ENCODE peak calls at places on chromosome 4, in four cellular contexts. D, H, K and W are unnamed samples.

GRCh38 chr4:8703857-8704495 is 111.4 kb downstream of the CPZ start:
- DNase-seq in D (no peak), H (no peak), K (no peak), W (no peak)

GRCh38 chr4:46274717-46275116 is 115.2 kb downstream of the GABRA2 start:
- DNase-seq in D (peak; percentile 11), H (no peak), K (no peak), W (no peak)

GRCh38 chr4:55866973-55867574 is 13.6 kb downstream of the EXOC1 start:
- DNase-seq in D (peak; percentile 77), H (peak; percentile 34), K (no peak), W (peak; percentile 9)

GRCh38 chr4:112214397-112215264 is 17.0 kb upstream of the AP1AR start:
- DNase-seq in D (peak; percentile 53), H (no peak), K (no peak), W (no peak)

GRCh38 chr4:87698394-87698793 is 48.3 kb downstream of the DMP1 start:
- DNase-seq in D (no peak), H (no peak), K (no peak), W (no peak)

GRCh38 chr4:124427095-124427767 is 285.3 kb downstream of the ANKRD50 start:
- DNase-seq in D (peak; percentile 53), H (no peak), K (peak; percentile 61), W (peak; percentile 8)

GRCh38 chr4:112251044-112251632 is 19.6 kb downstream of the AP1AR start:
- DNase-seq in D (peak; percentile 38), H (no peak), K (no peak), W (no peak)

GRCh38 chr4:5998333-5998936 is 19.8 kb downstream of the C4orf50 start:
- DNase-seq in D (peak; percentile 61), H (peak; percentile 61), K (peak; percentile 40), W (peak; percentile 53)

GRCh38 chr4:61877893-61878292 is 677.8 kb downstream of the ADGRL3 start:
- DNase-seq in D (no peak), H (no peak), K (no peak), W (no peak)

GRCh38 chr4:122152699-122153328 is 683 bp downstream of the BLTP1 start:
- DNase-seq in D (peak; percentile 33), H (peak; percentile 9), K (peak; percentile 54), W (peak; percentile 24)

GRCh38 chr4:174318829-174319764 is 35.4 kb downstream of the CEP44 start:
- DNase-seq in D (peak; percentile 66), H (no peak), K (no peak), W (no peak)

GRCh38 chr4:95093460-95093859 is 335.7 kb downstream of the BMPR1B start:
- DNase-seq in D (no peak), H (no peak), K (no peak), W (no peak)

GRCh38 chr4:30535255-30535654 is 184.9 kb upstream of the PCDH7 start:
- DNase-seq in D (no peak), H (no peak), K (no peak), W (no peak)

GRCh38 chr4:7167706-7168105 is 24.6 kb upstream of the SORCS2 start:
- DNase-seq in D (no peak), H (no peak), K (no peak), W (no peak)

GRCh38 chr4:105274504-105274903 is 127.8 kb downstream of the TET2 start:
- DNase-seq in D (peak; percentile 42), H (no peak), K (no peak), W (no peak)

GRCh38 chr4:83454626-83455025 is 997 bp downstream of the HELQ start:
- DNase-seq in D (peak; percentile 17), H (peak; percentile 8), K (no peak), W (no peak)

GRCh38 chr4:147970003-147970402 is 238.1 kb downstream of the ARHGAP10 start:
- DNase-seq in D (no peak), H (no peak), K (no peak), W (no peak)

GRCh38 chr4:39469429-39470077 is 10.7 kb downstream of the LIAS start:
- DNase-seq in D (peak; percentile 86), H (peak; percentile 81), K (peak; percentile 46), W (peak; percentile 40)

GRCh38 chr4:52713456-52713937 is 37.7 kb downstream of the ERVMER34-1 start:
- DNase-seq in D (no peak), H (no peak), K (no peak), W (no peak)

GRCh38 chr4:125639182-125639621 is 324.4 kb downstream of the FAT4 start:
- DNase-seq in D (peak; percentile 15), H (no peak), K (no peak), W (no peak)

GRCh38 chr4:84726356-84726755 is 143.4 kb downstream of the CDS1 start:
- DNase-seq in D (peak; percentile 21), H (no peak), K (no peak), W (no peak)

GRCh38 chr4:3780347-3781171 is 14.4 kb downstream of the ADRA2C start:
- DNase-seq in D (no peak), H (no peak), K (peak; percentile 40), W (peak; percentile 84)

GRCh38 chr4:13703096-13703495 is 75.6 kb upstream of the BOD1L1 start:
- DNase-seq in D (no peak), H (no peak), K (no peak), W (no peak)

GRCh38 chr4:158801066-158801465 is 32.2 kb downstream of the FNIP2 start:
- DNase-seq in D (no peak), H (no peak), K (no peak), W (no peak)

GRCh38 chr4:1058198-1058996 is 47.0 kb downstream of the FGFRL1 start:
- DNase-seq in D (no peak), H (no peak), K (peak; percentile 75), W (no peak)

GRCh38 chr4:1209821-1210220 is 37.4 kb upstream of the SPON2 start:
- DNase-seq in D (peak; percentile 92), H (no peak), K (peak; percentile 60), W (no peak)

GRCh38 chr4:90007494-90008167 is 113.0 kb downstream of the MMRN1 start:
- DNase-seq in D (no peak), H (no peak), K (no peak), W (no peak)

GRCh38 chr4:11496313-11496956 is 67.7 kb upstream of the HS3ST1 start:
- DNase-seq in D (no peak), H (no peak), K (no peak), W (peak; percentile 29)

GRCh38 chr4:86594559-86595425 is 677 bp downstream of the PTPN13 start:
- DNase-seq in D (peak; percentile 91), H (peak; percentile 78), K (peak; percentile 30), W (peak; percentile 31)

DNA sequence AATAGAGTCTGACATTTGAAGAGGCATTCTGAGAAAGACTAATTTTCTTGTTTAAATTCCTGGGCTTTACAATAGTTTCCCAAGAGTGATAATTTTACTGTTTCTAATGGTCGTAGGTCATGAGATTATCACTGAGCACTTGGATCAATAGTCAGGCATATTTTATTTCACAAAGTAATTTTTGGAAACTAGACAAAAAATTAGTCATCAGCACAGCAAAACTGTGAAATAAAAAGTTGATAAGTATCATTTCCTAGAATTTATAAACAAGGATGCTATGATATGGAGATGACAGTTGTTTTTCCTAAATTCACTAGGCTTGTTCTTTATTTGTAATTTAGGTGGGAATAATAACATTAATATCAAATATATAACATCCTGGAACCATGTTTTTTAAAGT is 33.0 kb downstream of the SULT1B1 start:
- DNase-seq in D (peak; percentile 51), H (no peak), K (no peak), W (no peak)
- TF ChIP-seq CTCF in D (no peak), H (no peak), K (no peak), W (no peak)

DNA sequence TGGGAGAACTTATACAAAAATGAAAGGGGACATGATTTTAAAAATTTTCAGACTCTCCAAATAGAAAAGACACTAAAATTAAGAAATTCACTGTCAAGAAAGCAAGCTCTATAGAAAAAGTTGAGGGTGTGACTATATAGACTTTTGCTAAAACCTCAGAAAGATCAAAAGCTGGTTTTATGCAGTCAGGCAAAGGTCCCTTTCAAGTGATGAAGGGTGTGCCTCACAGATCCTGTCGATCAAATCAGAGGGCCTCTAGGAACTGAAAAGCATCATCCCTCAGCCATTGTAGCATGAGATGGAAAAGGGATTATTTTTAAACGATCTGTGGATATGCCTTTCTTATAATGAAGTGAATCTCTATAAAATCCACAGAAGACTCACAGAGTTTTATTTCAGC is 116.5 kb downstream of the FAM13A start:
- DNase-seq in D (no peak), H (no peak), K (no peak), W (no peak)
- TF ChIP-seq CTCF in D (no peak), H (no peak), K (no peak), W (no peak)

DNA sequence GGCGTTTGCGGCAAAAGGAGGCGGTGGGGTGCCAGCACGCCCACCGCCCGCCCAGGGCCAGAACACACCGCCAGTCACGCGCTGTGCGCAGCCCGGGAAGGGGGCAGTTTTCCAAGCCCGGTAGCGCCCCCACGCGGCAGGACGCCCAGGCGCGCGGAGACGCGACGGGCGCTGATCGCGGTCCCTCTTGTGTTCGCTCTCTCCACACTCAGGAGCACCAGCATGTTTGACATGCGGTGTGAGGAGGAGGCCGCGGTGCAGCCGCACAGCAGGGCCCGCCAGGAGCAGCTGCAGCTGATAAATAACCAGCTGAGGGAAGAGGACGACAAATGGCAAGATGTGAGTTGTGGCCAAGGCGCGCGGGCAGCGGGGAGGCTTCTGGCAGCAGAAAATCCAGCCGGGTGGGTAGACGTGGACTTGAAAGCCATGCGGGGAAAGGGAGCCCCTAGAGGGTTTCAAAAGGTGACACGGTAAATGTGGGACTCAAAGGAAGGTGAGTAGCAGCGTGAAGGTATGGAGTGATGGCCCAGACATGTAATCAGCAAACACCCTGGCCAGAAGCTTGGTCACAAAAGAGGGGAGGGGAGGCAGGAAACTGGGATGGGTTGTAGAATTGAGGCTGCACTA is 104.1 kb downstream of the PHOX2B start:
- DNase-seq in D (peak; percentile 8), H (peak; percentile 14), K (peak; percentile 68), W (peak; percentile 65)
- TF ChIP-seq CTCF in D (peak; percentile 33), H (peak; percentile 82), K (peak; percentile 89), W (peak; percentile 65)

GRCh38 chr4:151641983-151642382 is 118.8 kb downstream of the GATB start:
- DNase-seq in D (no peak), H (no peak), K (no peak), W (no peak)

GRCh38 chr4:151641167-151641566 is 119.6 kb downstream of the GATB start:
- DNase-seq in D (peak; percentile 74), H (peak; percentile 8), K (no peak), W (no peak)

GRCh38 chr4:151646322-151646721 is 114.5 kb downstream of the GATB start:
- DNase-seq in D (no peak), H (no peak), K (no peak), W (no peak)

GRCh38 chr4:151643564-151643963 is 117.2 kb downstream of the GATB start:
- DNase-seq in D (no peak), H (no peak), K (no peak), W (no peak)

GRCh38 chr4:151644625-151645024 is 116.2 kb downstream of the GATB start:
- DNase-seq in D (no peak), H (no peak), K (peak; percentile 23), W (peak; percentile 5)
- TF ChIP-seq CTCF in D (peak; percentile 50), H (peak; percentile 70), K (no peak), W (no peak)

DNA sequence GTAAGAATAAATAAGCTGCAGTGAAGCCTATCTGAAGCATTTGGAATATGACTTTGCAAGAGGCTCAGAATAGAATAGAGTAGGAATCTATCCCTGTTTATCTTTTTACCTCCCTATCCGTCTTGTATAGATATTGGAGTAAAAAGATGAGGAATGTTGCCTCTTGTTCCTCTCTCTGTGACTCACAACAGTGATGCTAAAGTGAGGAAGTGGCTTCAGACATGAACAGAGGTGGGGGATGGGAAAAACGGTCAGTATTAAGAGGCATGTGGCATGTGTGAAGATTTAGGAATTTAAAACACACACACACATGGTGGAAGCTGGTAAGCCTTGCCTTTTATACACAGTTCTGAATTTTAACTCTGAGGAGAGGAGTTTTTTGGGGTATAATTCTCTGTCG is 3.8 kb upstream of the DCAF4L1 start:
- DNase-seq in D (peak; percentile 39), H (peak; percentile 30), K (no peak), W (no peak)
- TF ChIP-seq CTCF in D (no peak), H (no peak), K (no peak), W (no peak)

GRCh38 chr4:177108708-177109107 is 201.0 kb upstream of the NEIL3 start:
- DNase-seq in D (peak; percentile 60), H (peak; percentile 38), K (no peak), W (no peak)
- TF ChIP-seq CTCF in D (peak; percentile 63), H (peak; percentile 51), K (no peak), W (no peak)